ENCODE peak calls at places on chromosomes 6 and 20, in nine cellular contexts. J is activated B cell treated with CpG ODN at 0.5 μM for 24 hours; K is activated CD8-positive, alpha-beta T cell treated with anti-CD3 and anti-CD28 coated beads for 36 hours; H is GM12865; F is choroid plexus epithelial cell; N is epithelial cell of esophagus; A is AG04450; Z is RWPE1; C is foreskin fibroblast. X is an unnamed sample.

GRCh38 chr6:6730831-6731230 is 142.3 kb downstream of the LY86 start:
- DNase-seq in F (peak; percentile 87), J (no peak), A (peak; percentile 82), N (peak; percentile 87), C (peak; percentile 97), K (peak; percentile 34), Z (peak; percentile 41), H (no peak), X (no peak)

GRCh38 chr20:19397676-19398075 is 185.2 kb downstream of the SLC24A3 start:
- DNase-seq in N (peak; percentile 1), J (no peak), C (no peak), H (no peak), K (no peak), F (peak; percentile 29), A (no peak), Z (no peak), X (no peak)

GRCh38 chr6:123972600-123973294 is 169.1 kb downstream of the NKAIN2 start:
- DNase-seq in N (no peak), J (no peak), H (no peak), C (no peak), F (no peak), A (no peak), Z (no peak), K (no peak), X (no peak)

GRCh38 chr20:18172379-18172778 is 34.7 kb downstream of the KAT14 start:
- DNase-seq in J (no peak), K (no peak), H (no peak), F (no peak), Z (no peak), A (no peak), C (no peak), N (no peak), X (no peak)

GRCh38 chr20:13111249-13111911 is 102.6 kb downstream of the SPTLC3 start:
- DNase-seq in A (no peak), N (no peak), Z (no peak), H (no peak), J (no peak), C (no peak), F (no peak), K (no peak), X (no peak)

GRCh38 chr20:48690888-48691287 is 136.9 kb downstream of the PREX1 start:
- DNase-seq in J (no peak), C (no peak), F (no peak), N (no peak), Z (no peak), H (no peak), K (no peak), A (no peak), X (no peak)

GRCh38 chr6:167717455-167717854 is 109.3 kb upstream of the AFDN start:
- DNase-seq in K (no peak), A (no peak), F (no peak), J (no peak), H (no peak), Z (no peak), N (no peak), C (no peak), X (no peak)

GRCh38 chr6:122788208-122788607 is 850 bp upstream of the SMPDL3A start:
- DNase-seq in H (no peak), J (no peak), N (peak; percentile 25), Z (no peak), F (peak; percentile 28), A (no peak), C (no peak), K (no peak), X (no peak)

GRCh38 chr20:7015257-7015656 is 247.8 kb downstream of the BMP2 start:
- DNase-seq in H (no peak), A (no peak), F (no peak), K (no peak), C (no peak), N (no peak), J (no peak), Z (no peak), X (no peak)

GRCh38 chr6:11808054-11808453 is 29.5 kb upstream of the ADTRP start:
- DNase-seq in F (no peak), H (no peak), Z (no peak), K (no peak), A (no peak), C (no peak), N (no peak), J (no peak), X (no peak)

GRCh38 chr6:166223091-166223490 is 55.4 kb upstream of the TBXT start:
- DNase-seq in J (no peak), C (no peak), N (no peak), F (no peak), A (no peak), H (no peak), Z (no peak), K (no peak), X (no peak)

GRCh38 chr6:159521962-159522361 is 171.1 kb downstream of the SOD2 start:
- DNase-seq in H (no peak), Z (no peak), K (no peak), C (no peak), A (no peak), N (no peak), F (no peak), J (no peak), X (no peak)

GRCh38 chr20:36917943-36918342 is 33.6 kb downstream of the SAMHD1 start:
- DNase-seq in F (no peak), N (no peak), Z (no peak), J (no peak), H (no peak), C (peak; percentile 36), K (no peak), A (no peak), X (no peak)

GRCh38 chr6:27672113-27672799 is 199.4 kb upstream of the ZNF184 start:
- DNase-seq in N (peak; percentile 86), H (peak; percentile 95), F (peak; percentile 73), A (no peak), C (peak; percentile 77), Z (no peak), K (peak; percentile 78), J (no peak), X (no peak)

GRCh38 chr6:139029470-139030210 is 1.1 kb downstream of the ABRACL start:
- DNase-seq in A (peak; percentile 63), Z (peak; percentile 30), H (peak; percentile 69), J (no peak), C (peak; percentile 85), N (peak; percentile 22), F (peak; percentile 50), K (peak; percentile 48), X (peak; percentile 41)

GRCh38 chr6:20554817-20555216 is 20.6 kb downstream of the CDKAL1 start:
- DNase-seq in J (no peak), K (no peak), N (no peak), Z (no peak), H (no peak), F (no peak), A (no peak), C (no peak), X (no peak)

GRCh38 chr6:16511723-16512584 is 249.3 kb downstream of the ATXN1 start:
- DNase-seq in C (no peak), K (peak; percentile 73), F (no peak), Z (no peak), H (peak; percentile 78), N (peak; percentile 58), J (no peak), A (no peak), X (no peak)

GRCh38 chr6:16511048-16511660 is 250.1 kb downstream of the ATXN1 start:
- DNase-seq in H (peak; percentile 48), J (no peak), F (peak; percentile 66), Z (peak; percentile 36), C (peak; percentile 65), A (no peak), K (peak; percentile 45), N (peak; percentile 48), X (no peak)

GRCh38 chr6:16510245-16510644 is 251.0 kb downstream of the ATXN1 start:
- DNase-seq in F (no peak), J (no peak), N (no peak), A (no peak), K (no peak), H (no peak), Z (no peak), C (no peak), X (no peak)

GRCh38 chr6:16514249-16514648 is 247.0 kb downstream of the ATXN1 start:
- DNase-seq in N (peak; percentile 45), F (peak; percentile 88), H (peak; percentile 60), C (peak; percentile 78), Z (peak; percentile 33), A (peak; percentile 32), J (no peak), K (peak; percentile 48), X (no peak)

GRCh38 chr6:16512585-16513109 is 248.6 kb downstream of the ATXN1 start:
- DNase-seq in K (peak; percentile 33), C (no peak), F (no peak), A (no peak), Z (no peak), H (peak; percentile 38), N (no peak), J (no peak), X (no peak)
- TF ChIP-seq CTCF in K (no peak), C (no peak), F (no peak), A (no peak), Z (no peak), H (no peak), N (no peak), J (no peak), X (no peak)

GRCh38 chr20:25310268-25310920 is 62.5 kb downstream of the PYGB start:
- DNase-seq in Z (peak; percentile 88), J (no peak), K (peak; percentile 77), H (peak; percentile 82), A (peak; percentile 82), N (peak; percentile 77), F (peak; percentile 96), C (peak; percentile 96), X (no peak)
- TF ChIP-seq CTCF in Z (peak; percentile 87), J (no peak), K (peak; percentile 54), H (peak; percentile 71), A (peak; percentile 84), N (peak; percentile 64), F (peak; percentile 86), C (peak; percentile 76), X (peak; percentile 35)

GRCh38 chr6:143236151-143236788 is 175.6 kb downstream of the AIG1 start:
- DNase-seq in K (no peak), Z (no peak), F (peak; percentile 11), J (no peak), A (no peak), H (no peak), C (peak; percentile 87), N (no peak), X (no peak)
- TF ChIP-seq CTCF in K (no peak), Z (no peak), F (peak; percentile 3), J (no peak), A (no peak), H (no peak), C (no peak), N (no peak), X (no peak)

DNA sequence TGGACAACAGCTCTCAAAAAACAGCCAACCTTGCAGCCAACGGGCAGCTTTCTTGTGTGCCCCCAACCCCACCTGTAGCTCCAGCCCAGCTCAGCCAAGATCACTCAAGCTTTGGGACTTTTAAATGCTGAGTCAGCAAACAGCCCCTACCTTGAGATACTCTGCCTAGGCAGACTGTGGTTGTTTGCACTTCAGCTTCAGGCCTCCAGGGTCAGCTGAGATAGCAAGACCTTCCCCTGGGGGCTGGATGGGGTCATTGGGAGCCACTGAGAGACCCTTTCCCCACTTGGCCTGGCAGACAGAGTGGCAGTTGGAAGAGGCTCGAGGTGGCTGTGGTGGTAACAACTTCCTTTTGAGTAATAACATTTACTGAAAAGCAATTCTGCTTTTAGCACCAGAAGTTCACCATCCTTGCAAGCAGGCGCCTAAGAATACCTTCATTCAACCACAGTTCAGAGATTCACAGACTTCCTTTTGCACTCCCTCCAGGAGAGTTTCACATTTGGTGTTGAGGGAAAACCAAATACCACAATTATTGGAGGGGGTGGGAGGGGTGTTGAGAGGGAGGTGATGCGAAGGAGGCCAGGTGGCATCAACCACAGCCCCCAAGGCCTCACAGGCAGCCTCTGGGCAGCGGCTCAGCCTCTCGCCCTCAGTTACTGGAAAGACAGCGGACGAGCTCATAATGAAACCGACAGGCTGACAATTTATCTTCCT is 148.0 kb downstream of the CEBPB start:
- DNase-seq in K (peak; percentile 89), N (no peak), A (no peak), J (no peak), F (peak; percentile 29), Z (no peak), C (peak; percentile 28), H (peak; percentile 92), X (no peak)
- TF ChIP-seq CTCF in K (peak; percentile 17), N (no peak), A (no peak), J (no peak), F (no peak), Z (no peak), C (no peak), H (peak; percentile 34), X (no peak)

X was measured in progenitor cell of endocrine pancreas.